ENCODE peak calls at places on chromosomes 4 and X, in four cellular contexts. M is fibroblast of lung; D is ascending aorta; Z is CD4-positive, alpha-beta T cell. N is an unnamed sample. For H3K9me3, the result is how much of the 10 kb centered on the place peaks cover.

GRCh38 chrX:6024204-6024603 is 204.5 kb downstream of the NLGN4X start:
- DNase-seq in M (peak), D (no peak), Z (no peak), N (no peak)

GRCh38 chr4:82648356-82648755 is 86.6 kb upstream of the TMEM150C start:
- DNase-seq in M (peak), D (no peak), Z (no peak), N (no peak)

GRCh38 chr4:156837625-156838345 is 133.8 kb downstream of the PDGFC start:
- DNase-seq in M (no peak), D (no peak), Z (no peak), N (no peak)

GRCh38 chr4:176833416-176833815 is 40.7 kb upstream of the VEGFC start:
- DNase-seq in M (no peak), D (no peak), Z (no peak), N (no peak)

GRCh38 chrX:39550795-39551361 is 546.9 kb downstream of the BCOR start:
- DNase-seq in M (no peak), D (no peak), Z (no peak), N (no peak)

GRCh38 chr4:118823471-118823870 is 12.5 kb downstream of the SEC24D start:
- DNase-seq in M (no peak), D (no peak), Z (no peak), N (no peak)

GRCh38 chrX:120562569-120562926 is 1.8 kb upstream of the CUL4B start:
- DNase-seq in M (no peak), D (no peak), Z (no peak), N (no peak)

GRCh38 chrX:67607436-67607835 is 63.6 kb downstream of the AR start:
- DNase-seq in M (peak), D (no peak), Z (no peak), N (no peak)

GRCh38 chrX:13376857-13377441 is 57.1 kb upstream of the ATXN3L start:
- DNase-seq in M (peak), D (no peak), Z (no peak), N (no peak)

GRCh38 chr4:77501240-77501639 is 104.4 kb upstream of the CXCL13 start:
- DNase-seq in M (no peak), D (no peak), Z (no peak), N (no peak)

GRCh38 chr4:169080970-169081369 is 70.9 kb upstream of the CBR4 start:
- DNase-seq in M (peak), D (no peak), Z (no peak), N (no peak)

GRCh38 chrX:56462389-56462788 is 101.0 kb upstream of the UBQLN2 start:
- DNase-seq in M (no peak), D (no peak), Z (no peak), N (no peak)

GRCh38 chrX:70439016-70439415 is 5.6 kb upstream of the DLG3 start:
- DNase-seq in M (peak), D (no peak), Z (no peak), N (no peak)

GRCh38 chrX:96591418-96591817 is 93.2 kb upstream of the DIAPH2 start:
- DNase-seq in M (no peak), D (no peak), Z (no peak), N (no peak)

GRCh38 chr4:20195071-20195885 is 56.4 kb upstream of the SLIT2 start:
- DNase-seq in M (peak), D (no peak), Z (no peak), N (no peak)

GRCh38 chrX:130351567-130351966 is 11.8 kb downstream of the SLC25A14 start:
- DNase-seq in M (no peak), D (no peak), Z (no peak), N (no peak)

GRCh38 chr4:137367608-137368007 is 164.7 kb downstream of the PCDH18 start:
- DNase-seq in M (peak), D (no peak), Z (no peak), N (no peak)

GRCh38 chr4:90317785-90318184 is 190.6 kb downstream of the CCSER1 start:
- DNase-seq in M (peak), D (no peak), Z (no peak), N (no peak)

GRCh38 chr4:105979506-105979905 is 84.2 kb downstream of the NPNT start:
- DNase-seq in M (peak), D (no peak), Z (no peak), N (no peak)

GRCh38 chr4:123170843-123171242 is 225.8 kb upstream of the SPRY1 start:
- DNase-seq in M (peak), D (no peak), Z (no peak), N (no peak)

GRCh38 chr4:80307774-80308465 is 27.6 kb upstream of the CFAP299 start:
- DNase-seq in M (peak), D (no peak), Z (no peak), N (no peak)

GRCh38 chr4:81648576-81649272 is 177.0 kb upstream of the RASGEF1B start:
- DNase-seq in M (peak), D (no peak), Z (no peak), N (no peak)

GRCh38 chrX:83845397-83845796 is 15.5 kb upstream of the CYLC1 start:
- DNase-seq in M (peak), D (no peak), Z (no peak), N (no peak)

DNA sequence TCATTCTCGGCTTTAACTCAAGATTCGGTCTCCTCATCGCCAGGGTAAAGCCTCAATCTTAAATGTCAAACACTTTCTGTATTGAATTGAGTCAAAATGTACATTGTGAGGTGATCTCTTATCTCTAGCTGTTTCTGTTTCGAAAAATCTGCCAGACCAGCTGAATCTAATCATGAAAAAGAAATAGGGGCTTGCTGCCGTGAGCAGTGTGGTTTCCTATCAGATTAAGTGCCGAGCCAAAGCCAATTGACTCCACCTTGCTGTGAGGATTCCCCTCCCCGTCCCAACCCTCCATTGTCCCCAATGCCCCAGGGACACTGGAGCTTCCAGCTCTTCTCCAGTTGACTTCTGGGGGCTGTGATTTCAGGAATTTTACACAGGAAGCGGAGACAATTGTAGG is 12.5 kb upstream of the CRLF2 start:
- DNase-seq in M (no peak), D (no peak), Z (no peak), N (no peak)
- H3K9me3 ChIP-seq in M (under half), D (under half), Z (under half), N (under half)

GRCh38 chrX:151738751-151739150 is 4.2 kb downstream of the CNGA2 start:
- DNase-seq in M (no peak), D (no peak), Z (no peak), N (no peak)
- H3K9me3 ChIP-seq in M (under half), D (under half), Z (under half), N (under half)

GRCh38 chr4:8737601-8738279 is 133.9 kb downstream of the HMX1 start:
- DNase-seq in M (no peak), D (no peak), Z (no peak), N (no peak)
- H3K9me3 ChIP-seq in M (under half), D (under half), Z (under half), N (under half)

DNA sequence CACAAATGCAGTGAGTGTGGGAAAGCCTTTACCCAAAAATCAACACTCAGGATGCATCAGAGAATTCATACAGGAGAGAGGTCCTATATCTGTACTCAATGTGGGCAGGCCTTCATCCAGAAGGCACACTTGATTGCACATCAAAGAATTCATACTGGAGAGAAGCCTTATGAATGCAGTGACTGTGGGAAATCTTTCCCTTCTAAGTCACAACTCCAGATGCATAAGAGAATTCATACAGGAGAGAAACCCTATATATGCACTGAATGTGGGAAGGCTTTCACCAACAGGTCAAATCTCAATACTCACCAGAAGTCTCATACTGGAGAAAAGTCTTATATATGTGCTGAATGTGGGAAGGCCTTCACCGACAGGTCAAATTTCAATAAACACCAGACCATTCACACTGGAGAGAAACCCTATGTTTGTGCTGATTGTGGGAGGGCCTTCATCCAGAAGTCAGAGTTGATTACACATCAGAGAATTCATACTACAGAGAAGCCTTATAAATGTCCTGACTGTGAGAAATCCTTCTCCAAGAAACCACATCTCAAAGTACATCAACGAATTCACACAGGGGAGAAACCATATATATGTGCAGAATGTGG is 79.3 kb downstream of the ZNF81 start:
- DNase-seq in M (no peak), D (no peak), Z (no peak), N (no peak)
- H3K9me3 ChIP-seq in M (under half), D (half or more), Z (under half), N (under half)

GRCh38 chrX:1062351-1062750 is 150.1 kb downstream of the CRLF2 start:
- DNase-seq in M (no peak), D (no peak), Z (no peak), N (no peak)
- H3K9me3 ChIP-seq in M (under half), D (under half), Z (under half), N (under half)

DNA sequence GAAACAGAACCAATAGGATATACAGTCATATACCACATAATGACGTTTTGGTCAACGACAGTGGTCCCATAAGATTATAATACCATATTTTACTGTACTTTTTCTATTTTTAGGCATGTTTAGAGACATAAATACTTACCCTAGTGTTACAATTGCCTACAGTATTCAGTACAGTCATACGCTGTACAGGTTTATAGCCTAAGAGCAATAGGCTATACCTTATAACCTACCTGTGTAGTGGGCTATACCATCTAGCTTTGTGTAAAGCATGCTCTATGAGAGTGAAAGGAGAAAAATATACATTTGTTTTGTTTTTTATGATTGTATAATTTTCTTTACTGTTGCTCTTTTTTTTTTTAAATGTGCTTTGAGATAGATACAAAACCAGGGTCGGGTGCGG is 52.0 kb upstream of the PABPC1L2A start:
- DNase-seq in M (no peak), D (no peak), Z (no peak), N (no peak)
- H3K9me3 ChIP-seq in M (under half), D (under half), Z (under half), N (under half)

GRCh38 chrX:153521034-153521433 is 3.6 kb downstream of the ATP2B3 start:
- DNase-seq in M (peak), D (no peak), Z (no peak), N (no peak)

GRCh38 chrX:153523269-153523668 is 5.8 kb downstream of the ATP2B3 start:
- DNase-seq in M (no peak), D (no peak), Z (no peak), N (no peak)

GRCh38 chrX:153524234-153524633 is 6.8 kb downstream of the ATP2B3 start:
- DNase-seq in M (no peak), D (no peak), Z (no peak), N (no peak)

GRCh38 chrX:153520286-153520917 is 3.0 kb downstream of the ATP2B3 start:
- DNase-seq in M (no peak), D (no peak), Z (no peak), N (no peak)

DNA sequence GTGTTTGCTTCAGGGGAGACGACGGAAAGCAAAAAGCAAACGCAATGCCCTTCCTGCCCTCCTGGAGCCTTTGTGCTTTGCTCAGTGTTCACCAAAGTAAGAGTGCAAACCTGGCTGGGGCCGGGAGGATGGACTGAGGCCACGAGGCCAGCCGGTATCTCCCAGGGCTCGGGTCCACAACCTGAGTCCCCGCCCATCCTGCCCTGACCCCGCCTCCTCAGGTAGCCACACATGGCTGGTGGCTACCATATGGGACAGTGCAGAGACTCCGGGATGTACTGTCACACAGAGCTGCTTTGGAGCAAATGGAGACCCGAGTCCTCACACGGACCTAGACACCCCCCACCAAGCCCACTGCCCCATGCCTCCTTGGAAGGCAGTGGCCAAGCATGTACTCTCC is 4.8 kb downstream of the ATP2B3 start:
- DNase-seq in M (no peak), D (no peak), Z (no peak), N (no peak)
- H3K9me3 ChIP-seq in M (under half), D (under half), Z (under half), N (under half)

DNA sequence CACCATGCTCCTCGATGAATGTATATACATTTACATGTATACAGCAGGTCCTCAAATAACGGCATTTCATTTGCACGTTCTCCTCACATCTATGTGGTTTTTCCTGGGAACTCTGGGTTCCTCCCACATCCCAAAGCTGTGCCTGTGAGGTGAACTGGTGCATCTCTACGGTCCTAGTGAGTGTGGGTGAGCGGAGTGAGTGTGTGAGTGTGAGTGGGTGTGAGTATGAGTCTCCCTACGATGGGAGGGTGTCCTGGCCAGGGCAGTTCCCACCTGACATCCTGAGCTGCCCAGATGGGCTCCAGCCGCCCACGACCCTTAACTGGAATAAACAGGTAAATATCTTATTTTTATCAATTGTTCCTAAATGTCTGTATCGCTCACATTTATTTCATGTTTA is 40.0 kb downstream of the ACSL1 start:
- DNase-seq in M (no peak), D (no peak), Z (no peak), N (no peak)
- H3K9me3 ChIP-seq in M (under half), D (under half), Z (under half), N (under half)